ENCODE peak calls at places on chromosomes 1 and 21, in nine cellular contexts. E is activated CD4-positive, alpha-beta T cell treated with anti-CD3 and anti-CD28 coated beads, Interleukin-2, amount 10 ng/mL, durations not matched to agents 7 days and 5 days; I is amniotic stem cell; B is breast epithelium; G is foreskin fibroblast; N is GM10248; V is mesenchymal stem cell; P is naive thymus-derived CD4-positive, alpha-beta T cell; D is T follicular helper cell. L is an unnamed sample.

GRCh38 chr1:19395678-19396192 is 83.6 kb downstream of the SLC66A1 start:
- DNase-seq in G (peak; percentile 94), B (no peak), V (peak; percentile 57), I (peak; percentile 78), P (no peak), D (no peak), E (no peak), N (no peak), L (peak; percentile 53)

GRCh38 chr1:85027242-85027983 is 20.9 kb downstream of the MCOLN3 start:
- DNase-seq in G (peak; percentile 23), D (no peak), V (peak; percentile 36), P (peak; percentile 56), N (peak; percentile 35), B (no peak), I (no peak), E (peak; percentile 14), L (peak; percentile 21)

GRCh38 chr1:225697437-225697836 is 44.5 kb upstream of the ENAH start:
- DNase-seq in B (no peak), N (no peak), V (peak; percentile 8), G (no peak), D (no peak), I (no peak), P (no peak), E (no peak), L (no peak)

GRCh38 chr21:32817206-32817605 is 45.7 kb upstream of the PAXBP1 start:
- DNase-seq in I (no peak), G (no peak), B (no peak), D (no peak), V (no peak), E (no peak), P (no peak), N (no peak), L (no peak)

GRCh38 chr1:203428981-203429599 is 46.5 kb upstream of the PRELP start:
- DNase-seq in D (no peak), B (no peak), V (no peak), P (no peak), I (no peak), N (no peak), E (no peak), G (no peak), L (no peak)

GRCh38 chr1:87953732-87954344 is 625.2 kb downstream of the LMO4 start:
- DNase-seq in E (peak; percentile 57), N (peak; percentile 32), I (peak; percentile 7), P (peak; percentile 54), V (peak; percentile 74), G (peak; percentile 86), D (peak; percentile 21), B (peak; percentile 62), L (peak; percentile 79)

GRCh38 chr1:42690477-42691156 is 8.4 kb downstream of the YBX1 start:
- DNase-seq in G (no peak), I (no peak), D (no peak), P (no peak), V (no peak), B (no peak), E (no peak), N (no peak), L (no peak)

GRCh38 chr1:23624440-23624839 is 65.1 kb upstream of the ID3 start:
- DNase-seq in N (no peak), D (no peak), I (no peak), P (no peak), B (no peak), V (no peak), E (no peak), G (no peak), L (no peak)

GRCh38 chr1:4654764-4655673 is 610 bp downstream of the AJAP1 start:
- DNase-seq in I (no peak), B (no peak), D (no peak), G (peak; percentile 8), E (no peak), P (no peak), N (no peak), V (no peak), L (no peak)

GRCh38 chr21:26154776-26155175 is 15.8 kb downstream of the APP start:
- DNase-seq in E (no peak), G (no peak), P (no peak), V (no peak), D (no peak), B (no peak), N (no peak), I (no peak), L (no peak)

GRCh38 chr1:210294991-210295773 is 33.5 kb upstream of the HHAT start:
- DNase-seq in D (no peak), N (no peak), P (no peak), I (peak; percentile 20), G (peak; percentile 83), E (no peak), V (peak; percentile 92), B (no peak), L (no peak)

GRCh38 chr1:164982545-164982944 is 374.0 kb downstream of the LMX1A start:
- DNase-seq in G (no peak), V (no peak), P (no peak), D (no peak), B (no peak), N (no peak), E (no peak), I (no peak), L (no peak)

GRCh38 chr1:180609643-180610555 is 21.9 kb upstream of the XPR1 start:
- DNase-seq in G (peak; percentile 60), P (no peak), V (no peak), D (no peak), E (no peak), B (no peak), N (no peak), I (no peak), L (no peak)

GRCh38 chr1:208239518-208240381 is 4.4 kb downstream of the PLXNA2 start:
- DNase-seq in D (no peak), I (no peak), V (no peak), G (peak; percentile 35), E (no peak), P (no peak), N (no peak), B (no peak), L (no peak)

L was measured in PC-3.